ENCODE peak calls at places on chromosomes 6 and 20, in seven cellular contexts. X, B, P, K, M, R and J are unnamed samples.

GRCh38 chr6:3887150-3887700 is 38.1 kb downstream of the FAM50B start:
- DNase-seq in M (no peak), K (no peak), X (no peak), R (no peak), P (no peak), B (peak), J (no peak)

GRCh38 chr6:109867009-109867969 is 110.8 kb upstream of the GPR6 start:
- DNase-seq in R (no peak), M (peak), P (peak), X (no peak), B (no peak), K (no peak), J (peak)

GRCh38 chr20:19448632-19449031 is 236.2 kb downstream of the SLC24A3 start:
- DNase-seq in B (no peak), R (no peak), K (no peak), M (no peak), P (no peak), X (no peak), J (no peak)

GRCh38 chr6:157587127-157587729 is 206.2 kb downstream of the ZDHHC14 start:
- DNase-seq in P (no peak), M (no peak), B (no peak), X (no peak), K (no peak), R (no peak), J (no peak)

GRCh38 chr20:4925842-4926530 is 75.3 kb downstream of the SLC23A2 start:
- DNase-seq in X (no peak), M (peak), B (no peak), P (peak), R (no peak), K (peak), J (peak)

GRCh38 chr6:127342946-127343752 is at the start of gene ECHDC1:
- DNase-seq in P (peak), X (peak), R (peak), M (peak), K (peak), B (peak), J (peak)

GRCh38 chr6:33589723-33590530 is 9.9 kb upstream of the BAK1 start:
- DNase-seq in R (peak), X (peak), P (no peak), K (peak), M (peak), B (no peak), J (peak)

GRCh38 chr6:24683297-24684296 is 16.7 kb downstream of the ACOT13 start:
- DNase-seq in M (no peak), P (no peak), R (no peak), B (no peak), K (no peak), X (no peak), J (no peak)

GRCh38 chr20:55160996-55161395 is 685.6 kb downstream of the DOK5 start:
- DNase-seq in X (no peak), B (no peak), R (no peak), M (no peak), K (no peak), P (no peak), J (no peak)